ENCODE peak calls at places on chromosome 10, in seven cellular contexts. One of them, this sample, is unnamed.

GRCh38 chr10:27742926-27743735 is 2.5 kb downstream of the MKX start:
- DNase-seq in SW 1271: no peak
- DNase-seq in HEK293T: no peak
- DNase-seq in Right ventricle myocardium inferior: peak
- DNase-seq in nucleus accumbens: no peak
- DNase-seq in NCI-H2081: no peak
- DNase-seq in NCI-H1417: peak
- DNase-seq in this sample: peak

GRCh38 chr10:120744040-120744439 is 107.1 kb upstream of the WDR11 start:
- DNase-seq in HEK293T: no peak
- DNase-seq in Right ventricle myocardium inferior: no peak
- DNase-seq in NCI-H2081: no peak
- DNase-seq in SW 1271: no peak
- DNase-seq in nucleus accumbens: no peak
- DNase-seq in NCI-H1417: no peak
- DNase-seq in this sample: no peak

GRCh38 chr10:78977761-78978305 is 90.9 kb upstream of the ZMIZ1 start:
- DNase-seq in NCI-H1417: no peak
- DNase-seq in NCI-H2081: no peak
- DNase-seq in nucleus accumbens: no peak
- DNase-seq in HEK293T: no peak
- DNase-seq in Right ventricle myocardium inferior: no peak
- DNase-seq in SW 1271: no peak
- DNase-seq in this sample: peak

GRCh38 chr10:86744067-86744725 is 12.2 kb upstream of the BMPR1A start:
- DNase-seq in nucleus accumbens: no peak
- DNase-seq in NCI-H2081: no peak
- DNase-seq in NCI-H1417: no peak
- DNase-seq in HEK293T: no peak
- DNase-seq in SW 1271: no peak
- DNase-seq in Right ventricle myocardium inferior: no peak
- DNase-seq in this sample: no peak

GRCh38 chr10:76299501-76299900 is 868.1 kb downstream of the LRMDA start:
- DNase-seq in HEK293T: no peak
- DNase-seq in NCI-H1417: no peak
- DNase-seq in Right ventricle myocardium inferior: no peak
- DNase-seq in SW 1271: no peak
- DNase-seq in nucleus accumbens: no peak
- DNase-seq in NCI-H2081: no peak
- DNase-seq in this sample: no peak

GRCh38 chr10:97454330-97455036 is 8.5 kb downstream of the ZDHHC16 start:
- DNase-seq in HEK293T: no peak
- DNase-seq in nucleus accumbens: no peak
- DNase-seq in NCI-H2081: no peak
- DNase-seq in Right ventricle myocardium inferior: no peak
- DNase-seq in NCI-H1417: no peak
- DNase-seq in SW 1271: no peak
- DNase-seq in this sample: peak

GRCh38 chr10:79131730-79132644 is 63.2 kb downstream of the ZMIZ1 start:
- DNase-seq in HEK293T: no peak
- DNase-seq in Right ventricle myocardium inferior: no peak
- DNase-seq in nucleus accumbens: no peak
- DNase-seq in NCI-H2081: no peak
- DNase-seq in SW 1271: no peak
- DNase-seq in NCI-H1417: no peak
- DNase-seq in this sample: no peak

GRCh38 chr10:47360419-47361040 is 12.4 kb downstream of the RBP3 start:
- DNase-seq in HEK293T: no peak
- DNase-seq in Right ventricle myocardium inferior: no peak
- DNase-seq in SW 1271: no peak
- DNase-seq in nucleus accumbens: no peak
- DNase-seq in NCI-H1417: no peak
- DNase-seq in NCI-H2081: no peak
- DNase-seq in this sample: no peak

GRCh38 chr10:71222541-71223364 is 10.4 kb downstream of the UNC5B start:
- DNase-seq in SW 1271: no peak
- DNase-seq in NCI-H2081: no peak
- DNase-seq in NCI-H1417: no peak
- DNase-seq in nucleus accumbens: no peak
- DNase-seq in HEK293T: no peak
- DNase-seq in Right ventricle myocardium inferior: no peak
- DNase-seq in this sample: no peak

GRCh38 chr10:121159670-121160069 is 308.5 kb downstream of the WDR11 start:
- DNase-seq in Right ventricle myocardium inferior: no peak
- DNase-seq in NCI-H2081: no peak
- DNase-seq in nucleus accumbens: no peak
- DNase-seq in HEK293T: no peak
- DNase-seq in SW 1271: no peak
- DNase-seq in NCI-H1417: no peak
- DNase-seq in this sample: no peak

GRCh38 chr10:88012627-88013026 is 149.2 kb downstream of the PTEN start:
- DNase-seq in SW 1271: no peak
- DNase-seq in HEK293T: no peak
- DNase-seq in NCI-H2081: no peak
- DNase-seq in Right ventricle myocardium inferior: no peak
- DNase-seq in NCI-H1417: no peak
- DNase-seq in nucleus accumbens: no peak
- DNase-seq in this sample: peak

GRCh38 chr10:42866115-42866995 is 83.8 kb downstream of the BMS1 start:
- DNase-seq in NCI-H2081: no peak
- DNase-seq in Right ventricle myocardium inferior: peak
- DNase-seq in nucleus accumbens: no peak
- DNase-seq in NCI-H1417: peak
- DNase-seq in SW 1271: peak
- DNase-seq in HEK293T: peak
- DNase-seq in this sample: peak

GRCh38 chr10:58473966-58474365 is 38.7 kb upstream of the BICC1 start:
- DNase-seq in NCI-H2081: no peak
- DNase-seq in HEK293T: no peak
- DNase-seq in NCI-H1417: no peak
- DNase-seq in nucleus accumbens: no peak
- DNase-seq in SW 1271: no peak
- DNase-seq in Right ventricle myocardium inferior: no peak
- DNase-seq in this sample: no peak

GRCh38 chr10:132572545-132572937 is 35.0 kb downstream of the INPP5A start:
- DNase-seq in HEK293T: peak
- DNase-seq in SW 1271: no peak
- DNase-seq in nucleus accumbens: no peak
- DNase-seq in Right ventricle myocardium inferior: no peak
- DNase-seq in NCI-H2081: no peak
- DNase-seq in NCI-H1417: no peak
- DNase-seq in this sample: peak

GRCh38 chr10:114121031-114121430 is 53.0 kb downstream of the CCDC186 start:
- DNase-seq in NCI-H2081: no peak
- DNase-seq in HEK293T: no peak
- DNase-seq in SW 1271: no peak
- DNase-seq in nucleus accumbens: no peak
- DNase-seq in NCI-H1417: no peak
- DNase-seq in Right ventricle myocardium inferior: no peak
- DNase-seq in this sample: no peak

GRCh38 chr10:11180228-11180627 is 162.6 kb downstream of the CELF2 start:
- DNase-seq in nucleus accumbens: no peak
- DNase-seq in HEK293T: no peak
- DNase-seq in SW 1271: no peak
- DNase-seq in NCI-H2081: no peak
- DNase-seq in Right ventricle myocardium inferior: no peak
- DNase-seq in NCI-H1417: no peak
- DNase-seq in this sample: no peak

GRCh38 chr10:132411561-132412253 is 14.7 kb downstream of the PWWP2B start:
- DNase-seq in NCI-H1417: peak
- DNase-seq in nucleus accumbens: no peak
- DNase-seq in NCI-H2081: no peak
- DNase-seq in HEK293T: peak
- DNase-seq in SW 1271: no peak
- DNase-seq in Right ventricle myocardium inferior: peak
- DNase-seq in this sample: peak